ENCODE peak calls at places on chromosomes 13 and 19, in nine cellular contexts. T is neural progenitor cell; Y is CD4-positive, alpha-beta T cell; X is dorsolateral prefrontal cortex; V is AG04450; U is heart left ventricle; K is breast epithelium; A is astrocyte; L is fibroblast of lung. I is an unnamed sample.

GRCh38 chr19:51305479-51305878 is 6.0 kb upstream of the IGLON5 start:
- DNase-seq in A (no peak), K (no peak), Y (no peak), L (no peak), X (no peak), U (no peak), V (no peak), T (no peak), I (no peak)

GRCh38 chr13:101325423-101325822 is 90.9 kb downstream of the NALCN start:
- DNase-seq in A (no peak), T (peak; percentile 87), L (no peak), Y (no peak), X (no peak), U (no peak), V (no peak), K (no peak), I (no peak)

GRCh38 chr13:41548870-41549269 is 91.5 kb downstream of the RGCC start:
- DNase-seq in A (no peak), L (no peak), T (no peak), X (no peak), Y (no peak), K (no peak), V (no peak), U (no peak), I (no peak)

GRCh38 chr19:10259162-10259905 is 7.3 kb downstream of the MRPL4 start:
- DNase-seq in X (peak; percentile 61), K (peak; percentile 83), A (peak; percentile 62), V (peak; percentile 53), L (peak; percentile 75), U (peak; percentile 89), T (peak; percentile 93), Y (peak; percentile 77), I (peak; percentile 19)

GRCh38 chr13:40026174-40026585 is 370.7 kb downstream of the COG6 start:
- DNase-seq in T (no peak), L (peak; percentile 73), K (no peak), Y (no peak), X (no peak), A (peak; percentile 75), V (no peak), U (no peak), I (no peak)

GRCh38 chr19:32355309-32355708 is 9.9 kb downstream of the ZNF507 start:
- DNase-seq in L (no peak), A (no peak), T (no peak), X (no peak), U (no peak), K (no peak), V (no peak), Y (no peak), I (no peak)

GRCh38 chr13:20869540-20869939 is 33.0 kb downstream of the XPO4 start:
- DNase-seq in U (no peak), K (no peak), V (no peak), T (no peak), A (no peak), Y (no peak), X (no peak), L (no peak), I (no peak)

GRCh38 chr19:31625575-31625974 is 276.3 kb upstream of the TSHZ3 start:
- DNase-seq in Y (no peak), V (no peak), L (no peak), K (no peak), A (no peak), T (no peak), X (no peak), U (no peak), I (no peak)

GRCh38 chr13:57823704-57824103 is 192.2 kb downstream of the PCDH17 start:
- DNase-seq in Y (no peak), X (no peak), K (no peak), V (no peak), L (no peak), T (no peak), U (no peak), A (no peak), I (no peak)

GRCh38 chr13:39410089-39410901 is 192.7 kb downstream of the LHFPL6 start:
- DNase-seq in V (no peak), U (no peak), K (no peak), Y (no peak), L (peak; percentile 77), X (no peak), T (no peak), A (peak; percentile 70), I (no peak)

GRCh38 chr13:24038846-24039330 is 121.6 kb upstream of the SPATA13 start:
- DNase-seq in U (no peak), K (no peak), Y (no peak), L (peak; percentile 86), X (no peak), V (no peak), T (no peak), A (peak; percentile 86), I (peak; percentile 59)

GRCh38 chr13:24041822-24042221 is 118.7 kb upstream of the SPATA13 start:
- DNase-seq in V (no peak), A (no peak), U (no peak), K (no peak), X (no peak), T (no peak), Y (no peak), L (no peak), I (no peak)

GRCh38 chr13:24040835-24041234 is 119.7 kb upstream of the SPATA13 start:
- DNase-seq in U (no peak), X (no peak), K (no peak), T (peak; percentile 72), V (no peak), L (no peak), Y (no peak), A (no peak), I (peak; percentile 24)

GRCh38 chr13:24038405-24038804 is 122.1 kb upstream of the SPATA13 start:
- DNase-seq in A (peak; percentile 80), V (no peak), L (peak; percentile 85), K (no peak), X (no peak), Y (no peak), U (no peak), T (no peak), I (no peak)

GRCh38 chr13:24039621-24040475 is 120.7 kb upstream of the SPATA13 start:
- DNase-seq in X (no peak), T (no peak), A (no peak), L (no peak), V (no peak), U (no peak), Y (no peak), K (no peak), I (no peak)
- H3K27ac ChIP-seq in X (peak overlapping the region; percentile 99), T (no peak overlapping the region), A (no peak overlapping the region), L (no peak overlapping the region), V (no peak overlapping the region), U (no peak overlapping the region), Y (no peak overlapping the region), K (peak overlapping the region; percentile 84), I (peak overlapping the region; percentile 97)

GRCh38 chr19:13764101-13764807 is at the start of gene MRI1:
- DNase-seq in X (peak; percentile 85), T (peak; percentile 65), U (peak; percentile 90), Y (peak; percentile 26), L (peak; percentile 66), V (no peak), A (peak; percentile 46), K (peak; percentile 77), I (peak; percentile 32)
- H3K27ac ChIP-seq in X (peak within 1 kb of the TSS; percentile 63), T (no peak within 1 kb of the TSS), U (peak within 1 kb of the TSS; percentile 72), Y (peak within 1 kb of the TSS; percentile 22), L (peak within 1 kb of the TSS; percentile 50), V (peak within 1 kb of the TSS; percentile 57), A (peak within 1 kb of the TSS; percentile 33), K (peak within 1 kb of the TSS; percentile 80), I (peak within 1 kb of the TSS; percentile 53)

DNA sequence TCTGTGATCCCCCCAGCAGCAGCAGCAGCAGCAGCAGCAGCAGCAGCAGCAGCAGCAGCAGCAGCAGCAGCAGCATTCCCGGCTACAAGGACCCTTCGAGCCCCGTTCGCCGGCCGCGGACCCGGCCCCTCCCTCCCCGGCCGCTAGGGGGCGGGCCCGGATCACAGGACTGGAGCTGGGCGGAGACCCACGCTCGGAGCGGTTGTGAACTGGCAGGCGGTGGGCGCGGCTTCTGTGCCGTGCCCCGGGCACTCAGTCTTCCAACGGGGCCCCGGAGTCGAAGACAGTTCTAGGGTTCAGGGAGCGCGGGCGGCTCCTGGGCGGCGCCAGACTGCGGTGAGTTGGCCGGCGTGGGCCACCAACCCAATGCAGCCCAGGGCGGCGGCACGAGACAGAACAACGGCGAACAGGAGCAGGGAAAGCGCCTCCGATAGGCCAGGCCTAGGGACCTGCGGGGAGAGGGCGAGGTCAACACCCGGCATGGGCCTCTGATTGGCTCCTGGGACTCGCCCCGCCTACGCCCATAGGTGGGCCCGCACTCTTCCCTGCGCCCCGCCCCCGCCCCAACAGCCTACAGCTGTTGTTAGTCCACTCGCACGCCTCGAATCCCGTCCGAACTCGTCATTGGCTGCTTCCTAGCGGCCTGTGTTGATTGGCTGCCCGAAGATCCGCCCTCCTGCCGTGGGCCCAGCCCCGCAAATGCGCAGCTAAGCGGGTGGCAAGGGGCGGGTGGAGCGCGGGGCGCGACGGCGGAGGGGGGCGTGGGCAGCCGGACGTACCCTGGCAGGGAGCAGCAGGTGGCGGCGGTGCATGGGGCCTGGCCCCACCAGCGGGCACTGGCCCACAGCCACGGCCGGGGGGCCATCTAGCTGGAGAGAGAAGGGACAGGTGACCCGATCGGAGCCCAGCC is 1.4 kb upstream of the SIX5 start:
- DNase-seq in X (peak; percentile 73), L (peak; percentile 98), U (peak; percentile 96), K (peak; percentile 98), Y (peak; percentile 87), A (peak; percentile 95), T (peak; percentile 99), V (peak; percentile 97), I (peak; percentile 96)
- H3K27ac ChIP-seq in X (peak overlapping the region; percentile 86), L (peak overlapping the region; percentile 80), U (peak overlapping the region; percentile 98), K (peak overlapping the region; percentile 90), Y (no peak overlapping the region), A (peak overlapping the region; percentile 54), T (peak overlapping the region; percentile 91), V (peak overlapping the region; percentile 93), I (peak overlapping the region; percentile 91)

DNA sequence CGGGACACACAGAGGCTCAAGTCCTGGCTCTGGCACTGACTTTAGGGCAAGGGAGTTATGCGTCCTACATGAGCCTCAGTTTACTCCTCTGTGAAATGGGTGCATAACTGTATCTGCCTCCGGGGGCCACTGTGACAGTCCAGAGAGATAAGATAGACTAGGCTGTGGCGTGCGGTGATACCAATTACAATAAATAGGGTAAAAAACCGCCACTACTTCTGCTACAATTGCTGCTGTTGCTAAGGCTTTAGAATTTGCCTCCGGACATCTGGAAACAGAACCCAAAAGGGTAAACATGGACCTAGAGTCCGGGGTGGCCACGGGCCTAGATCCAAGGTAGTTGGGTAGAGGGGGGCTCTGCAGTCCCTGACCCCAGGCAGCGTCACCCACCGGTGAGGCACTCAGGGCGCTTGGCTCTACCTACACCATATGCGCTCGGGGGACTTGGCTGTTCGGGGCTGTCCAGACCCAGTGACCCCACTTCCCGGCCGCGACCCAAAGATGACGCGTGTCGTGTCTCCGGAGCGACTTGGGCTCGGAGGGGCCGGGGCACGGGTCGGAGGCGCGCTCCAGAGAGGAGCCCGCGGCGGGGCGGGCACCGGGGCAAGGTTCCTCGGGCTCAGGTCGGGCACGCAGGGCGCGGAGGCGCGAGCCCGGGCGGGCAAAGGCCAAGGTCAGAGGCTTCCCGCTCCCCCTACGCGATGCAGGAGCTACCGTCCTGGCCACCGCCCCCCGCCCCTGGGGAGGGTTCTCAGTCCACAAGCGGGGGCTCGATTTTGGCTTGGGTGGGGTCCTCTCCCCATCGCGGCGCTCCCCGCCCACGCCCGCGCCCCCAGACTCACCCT is 1.0 kb downstream of the INSR start:
- DNase-seq in A (no peak), Y (no peak), X (peak; percentile 23), T (peak; percentile 36), U (peak; percentile 76), V (no peak), L (no peak), K (peak; percentile 58), I (no peak)
- H3K27ac ChIP-seq in A (no peak overlapping the region), Y (no peak overlapping the region), X (peak overlapping the region; percentile 93), T (no peak overlapping the region), U (peak overlapping the region; percentile 90), V (no peak overlapping the region), L (no peak overlapping the region), K (peak overlapping the region; percentile 95), I (peak overlapping the region; percentile 93)

GRCh38 chr13:45325806-45326205 is 15.2 kb downstream of the TPT1 start:
- DNase-seq in U (peak; percentile 65), V (peak; percentile 79), T (no peak), A (peak; percentile 88), X (no peak), Y (no peak), L (peak; percentile 91), K (no peak), I (no peak)
- H3K27ac ChIP-seq in U (peak overlapping the region; percentile 76), V (peak overlapping the region; percentile 86), T (no peak overlapping the region), A (peak overlapping the region; percentile 78), X (peak overlapping the region; percentile 57), Y (no peak overlapping the region), L (peak overlapping the region; percentile 78), K (no peak overlapping the region), I (peak overlapping the region; percentile 32)

I was measured in substantia nigra.